ENCODE peak calls at places on chromosomes 6 and 20, in seven cellular contexts. E is ecto neural progenitor cell, I is AG04449, B is Peyer's patch, G is GM20000, Q is T47D, R is caudate nucleus. T is an unnamed sample.

GRCh38 chr6:129608886-129609540 is 101.0 kb downstream of the ARHGAP18 start:
- DNase-seq in E (no peak), I (no peak), B (no peak), G (no peak), Q (no peak), R (no peak), T (no peak)

GRCh38 chr6:148611213-148611612 is 135.6 kb upstream of the UST start:
- DNase-seq in E (no peak), I (peak; percentile 17), B (peak; percentile 65), G (no peak), Q (no peak), R (no peak), T (no peak)

GRCh38 chr6:125944434-125944816 is 12.1 kb upstream of the HINT3 start:
- DNase-seq in E (no peak), I (no peak), B (peak; percentile 82), G (no peak), Q (no peak), R (no peak), T (no peak)

GRCh38 chr6:132830236-132830799 is 15.9 kb downstream of the RPS12 start:
- DNase-seq in E (no peak), I (no peak), B (no peak), G (no peak), Q (peak; percentile 16), R (no peak), T (peak; percentile 61)

GRCh38 chr6:139251377-139252017 is 40.3 kb downstream of the TXLNB start:
- DNase-seq in E (no peak), I (no peak), B (no peak), G (no peak), Q (no peak), R (no peak), T (no peak)

GRCh38 chr6:167666571-167667203 is 160.0 kb upstream of the AFDN start:
- DNase-seq in E (no peak), I (no peak), B (no peak), G (no peak), Q (no peak), R (no peak), T (no peak)

GRCh38 chr6:435442-436307 is 44.1 kb downstream of the IRF4 start:
- DNase-seq in E (no peak), I (no peak), B (no peak), G (no peak), Q (no peak), R (no peak), T (no peak)

GRCh38 chr6:163554663-163555062 is 140.1 kb downstream of the QKI start:
- DNase-seq in E (peak; percentile 49), I (no peak), B (peak; percentile 64), G (peak; percentile 27), Q (no peak), R (no peak), T (peak; percentile 59)

GRCh38 chr20:11849976-11850670 is 67.6 kb upstream of the BTBD3 start:
- DNase-seq in E (no peak), I (no peak), B (no peak), G (no peak), Q (no peak), R (no peak), T (no peak)

GRCh38 chr6:83199865-83200230 is 6.7 kb downstream of the RWDD2A start:
- DNase-seq in E (no peak), I (no peak), B (no peak), G (no peak), Q (no peak), R (no peak), T (no peak)

GRCh38 chr20:45951925-45952834 is 17.7 kb downstream of the PCIF1 start:
- DNase-seq in E (no peak), I (no peak), B (no peak), G (no peak), Q (no peak), R (no peak), T (no peak)

GRCh38 chr20:61284752-61285151 is 32.7 kb downstream of the CDH4 start:
- DNase-seq in E (no peak), I (no peak), B (no peak), G (no peak), Q (no peak), R (no peak), T (no peak)

GRCh38 chr6:110474500-110474899 is 1.9 kb downstream of the SLC22A16 start:
- DNase-seq in E (no peak), I (no peak), B (no peak), G (no peak), Q (no peak), R (no peak), T (no peak)

GRCh38 chr20:10448270-10449156 is 13.4 kb downstream of the SLX4IP start:
- DNase-seq in E (no peak), I (no peak), B (no peak), G (no peak), Q (no peak), R (no peak), T (no peak)

GRCh38 chr6:140174509-140174908 is 800.1 kb upstream of the CITED2 start:
- DNase-seq in E (no peak), I (peak; percentile 94), B (no peak), G (no peak), Q (no peak), R (no peak), T (no peak)

GRCh38 chr6:105981002-105981887 is 104.9 kb upstream of the PRDM1 start:
- DNase-seq in E (peak; percentile 55), I (no peak), B (peak; percentile 63), G (peak; percentile 37), Q (no peak), R (no peak), T (no peak)

GRCh38 chr6:149884215-149884614 is 13.7 kb downstream of the RAET1E start:
- DNase-seq in E (peak; percentile 46), I (no peak), B (no peak), G (no peak), Q (no peak), R (no peak), T (no peak)

GRCh38 chr6:41967312-41968287 is 26.0 kb upstream of the CCND3 start:
- DNase-seq in E (no peak), I (no peak), B (peak; percentile 40), G (no peak), Q (no peak), R (no peak), T (no peak)

GRCh38 chr6:116011520-116011919 is 49.2 kb downstream of the FRK start:
- DNase-seq in E (no peak), I (no peak), B (peak; percentile 67), G (no peak), Q (no peak), R (no peak), T (no peak)

GRCh38 chr6:89509719-89510339 is 76.9 kb downstream of the ANKRD6 start:
- DNase-seq in E (no peak), I (no peak), B (no peak), G (no peak), Q (peak; percentile 5), R (no peak), T (peak; percentile 5)

GRCh38 chr6:93036835-93037234 is 382.5 kb downstream of the EPHA7 start:
- DNase-seq in E (no peak), I (no peak), B (no peak), G (peak; percentile 4), Q (no peak), R (no peak), T (peak; percentile 35)

GRCh38 chr6:147156799-147157382 is 47.3 kb upstream of the STXBP5 start:
- DNase-seq in E (no peak), I (no peak), B (no peak), G (no peak), Q (no peak), R (no peak), T (no peak)

GRCh38 chr6:138162104-138162946 is 586 bp downstream of the ARFGEF3 start:
- DNase-seq in E (peak; percentile 62), I (no peak), B (no peak), G (peak; percentile 27), Q (peak; percentile 64), R (no peak), T (no peak)

GRCh38 chr20:50302463-50303041 is 111.9 kb downstream of the CEBPB start:
- DNase-seq in E (no peak), I (no peak), B (no peak), G (no peak), Q (no peak), R (no peak), T (no peak)

GRCh38 chr6:125746731-125747588 is 2.5 kb upstream of the HEY2 start:
- DNase-seq in E (peak; percentile 71), I (no peak), B (peak; percentile 87), G (peak; percentile 76), Q (no peak), R (peak; percentile 31), T (peak; percentile 94)

GRCh38 chr20:528923-529594 is 14.5 kb downstream of the CSNK2A1 start:
- DNase-seq in E (no peak), I (peak; percentile 47), B (no peak), G (no peak), Q (no peak), R (no peak), T (no peak)

GRCh38 chr6:87722831-87723726 is 21.0 kb upstream of the AKIRIN2 start:
- DNase-seq in E (peak; percentile 66), I (peak; percentile 72), B (peak; percentile 62), G (no peak), Q (no peak), R (peak; percentile 53), T (no peak)

GRCh38 chr6:125792680-125793079 is 1.9 kb downstream of the NCOA7 start:
- DNase-seq in E (no peak), I (no peak), B (no peak), G (no peak), Q (no peak), R (no peak), T (no peak)

GRCh38 chr6:110102411-110102810 is 77.1 kb downstream of the WASF1 start:
- DNase-seq in E (no peak), I (no peak), B (no peak), G (peak; percentile 9), Q (no peak), R (no peak), T (no peak)

GRCh38 chr20:51093240-51093763 is 70.4 kb upstream of the KCNG1 start:
- DNase-seq in E (no peak), I (no peak), B (no peak), G (no peak), Q (no peak), R (no peak), T (peak; percentile 27)

GRCh38 chr20:51749674-51750036 is 18.5 kb downstream of the ATP9A start:
- DNase-seq in E (no peak), I (no peak), B (no peak), G (no peak), Q (no peak), R (no peak), T (no peak)